ENCODE peak calls at places on chromosomes 4 and X, in ten cellular contexts. S is heart left ventricle, I is suprapubic skin, N is uterus, E is breast epithelium, G is A549, F is GM12878, O is body of pancreas, Y is HCT116, A is Peyer's patch. T is an unnamed sample.

GRCh38 chr4:122450847-122451246 is 5.7 kb downstream of the IL2 start:
- DNase-seq in S (no peak), I (no peak), N (no peak), E (no peak), G (peak), F (no peak), O (no peak), Y (peak), A (no peak), T (no peak)

GRCh38 chrX:129650821-129651510 is 3.8 kb downstream of the APLN start:
- DNase-seq in S (no peak), I (no peak), N (no peak), E (no peak), G (no peak), F (no peak), O (no peak), Y (no peak), A (peak), T (no peak)

GRCh38 chrX:72120798-72121197 is 10.9 kb downstream of the RTL5 start:
- DNase-seq in S (no peak), I (no peak), N (no peak), E (no peak), G (no peak), F (no peak), O (no peak), Y (no peak), A (no peak), T (no peak)

GRCh38 chrX:17414057-17414658 is 39.2 kb downstream of the NHS start:
- DNase-seq in S (no peak), I (no peak), N (peak), E (no peak), G (no peak), F (no peak), O (no peak), Y (no peak), A (no peak), T (no peak)

GRCh38 chrX:71215335-71215912 is 7.6 kb upstream of the GJB1 start:
- DNase-seq in S (no peak), I (no peak), N (no peak), E (no peak), G (no peak), F (no peak), O (peak), Y (no peak), A (no peak), T (no peak)

GRCh38 chr4:140373328-140374129 is at the start of gene SCOC:
- DNase-seq in S (peak), I (peak), N (peak), E (peak), G (peak), F (peak), O (peak), Y (peak), A (peak), T (peak)

GRCh38 chr4:3870567-3870962 is 104.4 kb downstream of the ADRA2C start:
- DNase-seq in S (no peak), I (peak), N (no peak), E (no peak), G (no peak), F (no peak), O (no peak), Y (no peak), A (peak), T (no peak)

GRCh38 chr4:101921370-101921769 is 130.8 kb downstream of the BANK1 start:
- DNase-seq in S (no peak), I (no peak), N (no peak), E (no peak), G (no peak), F (no peak), O (no peak), Y (no peak), A (no peak), T (no peak)

GRCh38 chrX:38699603-38700110 is 101.6 kb upstream of the MID1IP1 start:
- DNase-seq in S (no peak), I (no peak), N (no peak), E (no peak), G (no peak), F (no peak), O (no peak), Y (no peak), A (no peak), T (no peak)

GRCh38 chr4:186298034-186298647 is 32.2 kb downstream of the F11 start:
- DNase-seq in S (no peak), I (no peak), N (no peak), E (no peak), G (no peak), F (no peak), O (no peak), Y (no peak), A (no peak), T (no peak)

GRCh38 chrX:148682206-148682605 is 181.8 kb downstream of the AFF2 start:
- DNase-seq in S (no peak), I (no peak), N (no peak), E (no peak), G (no peak), F (no peak), O (no peak), Y (no peak), A (no peak), T (no peak)

GRCh38 chrX:94834226-94834625 is 1160.2 kb downstream of the FAM133A start:
- DNase-seq in S (no peak), I (no peak), N (no peak), E (no peak), G (no peak), F (no peak), O (no peak), Y (no peak), A (no peak), T (no peak)

GRCh38 chrX:94830717-94831116 is 1156.7 kb downstream of the FAM133A start:
- DNase-seq in S (no peak), I (no peak), N (no peak), E (no peak), G (no peak), F (no peak), O (no peak), Y (no peak), A (no peak), T (no peak)

GRCh38 chrX:94831364-94831763 is 1157.4 kb downstream of the FAM133A start:
- DNase-seq in S (no peak), I (no peak), N (no peak), E (no peak), G (peak), F (no peak), O (no peak), Y (no peak), A (no peak), T (no peak)
- TF ChIP-seq CTCF in S (peak), I (no peak), N (no peak), E (no peak), G (peak), F (peak), O (peak), Y (no peak), A (no peak), T (no peak)

GRCh38 chrX:154779261-154779660 is 16.6 kb downstream of the DKC1 start:
- DNase-seq in S (no peak), I (no peak), N (no peak), E (no peak), G (no peak), F (no peak), O (no peak), Y (no peak), A (no peak), T (no peak)
- TF ChIP-seq POLR2A in S (no peak), I (no peak), N (no peak), E (no peak), G (no peak), F (no peak), O (no peak), Y (no peak), A (no peak), T (no peak)

DNA sequence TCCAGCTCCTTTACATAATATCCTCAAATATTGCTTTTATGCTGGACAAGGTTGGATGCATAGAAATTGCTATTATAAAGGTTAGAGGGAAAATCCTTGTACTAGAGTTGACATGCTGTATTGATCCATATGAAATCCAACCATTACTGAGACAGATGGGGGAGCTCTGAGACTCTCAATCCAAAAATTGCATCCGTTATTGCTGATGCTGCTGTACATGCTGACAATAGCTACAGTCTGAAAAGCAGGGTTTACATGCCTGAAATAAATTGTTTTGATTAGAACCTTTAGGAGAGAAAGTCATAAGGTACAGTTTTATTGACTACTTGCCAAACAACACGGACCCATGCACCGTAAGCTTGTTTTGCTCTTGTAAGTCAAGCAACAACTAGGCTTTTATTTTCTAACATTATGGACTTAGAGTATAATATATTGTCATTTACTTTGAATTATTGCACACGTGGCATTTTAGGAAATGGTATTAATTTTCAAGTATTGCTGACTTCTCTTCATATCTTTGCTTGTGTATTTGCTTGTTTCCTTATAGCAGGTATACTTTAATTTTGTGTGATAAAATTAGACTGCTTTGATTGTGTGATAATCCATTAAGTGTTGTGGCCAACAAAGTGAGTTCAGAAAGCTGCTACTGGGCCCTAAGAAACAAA is 1365.2 kb downstream of the STIM2 start:
- DNase-seq in S (no peak), I (no peak), N (no peak), E (no peak), G (no peak), F (no peak), O (no peak), Y (no peak), A (no peak), T (peak)
- TF ChIP-seq CTCF in S (no peak), I (no peak), N (no peak), E (no peak), G (no peak), F (no peak), O (no peak), Y (no peak), A (no peak), T (no peak)

DNA sequence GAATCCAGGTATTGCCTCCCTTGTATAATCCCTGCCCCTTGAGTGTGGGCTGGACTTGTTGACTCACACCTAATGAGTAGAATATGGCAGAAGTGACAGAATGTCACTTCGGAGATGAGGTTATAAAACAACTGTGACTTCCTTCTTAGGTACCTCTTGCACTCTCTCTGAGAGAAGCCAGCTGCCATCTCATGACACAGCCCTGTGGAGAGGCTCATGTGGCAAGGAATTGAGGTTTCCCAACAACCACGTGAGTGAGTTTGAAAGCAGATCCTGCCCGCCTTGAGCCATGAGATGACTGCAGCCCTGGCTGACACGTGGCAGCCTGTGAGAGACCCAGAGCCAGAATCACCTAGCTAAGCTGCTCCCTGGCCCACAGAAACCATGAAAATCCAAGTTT is 13.5 kb downstream of the ASB11 start:
- DNase-seq in S (no peak), I (peak), N (no peak), E (no peak), G (no peak), F (no peak), O (peak), Y (no peak), A (peak), T (no peak)
- TF ChIP-seq POLR2A in S (no peak), I (no peak), N (no peak), E (no peak), G (no peak), F (no peak), O (peak), Y (no peak), A (no peak), T (no peak)

GRCh38 chr4:113979973-113980615 is 647 bp upstream of the ARSJ start:
- DNase-seq in S (no peak), I (no peak), N (no peak), E (no peak), G (no peak), F (no peak), O (no peak), Y (no peak), A (no peak), T (peak)

GRCh38 chr4:113978105-113978504 is 1.3 kb downstream of the ARSJ start:
- DNase-seq in S (no peak), I (no peak), N (no peak), E (no peak), G (no peak), F (no peak), O (no peak), Y (no peak), A (no peak), T (no peak)

GRCh38 chr4:113978561-113979156 is 788 bp downstream of the ARSJ start:
- DNase-seq in S (peak), I (no peak), N (peak), E (no peak), G (peak), F (no peak), O (no peak), Y (no peak), A (no peak), T (peak)

GRCh38 chr4:113976937-113977855 is 2.3 kb downstream of the ARSJ start:
- DNase-seq in S (no peak), I (no peak), N (no peak), E (no peak), G (no peak), F (no peak), O (no peak), Y (no peak), A (no peak), T (peak)

GRCh38 chr4:113979157-113979972 is at the start of gene ARSJ:
- DNase-seq in S (peak), I (peak), N (peak), E (peak), G (peak), F (no peak), O (peak), Y (peak), A (peak), T (peak)
- TF ChIP-seq CTCF in S (no peak), I (no peak), N (no peak), E (no peak), G (peak), F (no peak), O (no peak), Y (no peak), A (no peak), T (no peak)

DNA sequence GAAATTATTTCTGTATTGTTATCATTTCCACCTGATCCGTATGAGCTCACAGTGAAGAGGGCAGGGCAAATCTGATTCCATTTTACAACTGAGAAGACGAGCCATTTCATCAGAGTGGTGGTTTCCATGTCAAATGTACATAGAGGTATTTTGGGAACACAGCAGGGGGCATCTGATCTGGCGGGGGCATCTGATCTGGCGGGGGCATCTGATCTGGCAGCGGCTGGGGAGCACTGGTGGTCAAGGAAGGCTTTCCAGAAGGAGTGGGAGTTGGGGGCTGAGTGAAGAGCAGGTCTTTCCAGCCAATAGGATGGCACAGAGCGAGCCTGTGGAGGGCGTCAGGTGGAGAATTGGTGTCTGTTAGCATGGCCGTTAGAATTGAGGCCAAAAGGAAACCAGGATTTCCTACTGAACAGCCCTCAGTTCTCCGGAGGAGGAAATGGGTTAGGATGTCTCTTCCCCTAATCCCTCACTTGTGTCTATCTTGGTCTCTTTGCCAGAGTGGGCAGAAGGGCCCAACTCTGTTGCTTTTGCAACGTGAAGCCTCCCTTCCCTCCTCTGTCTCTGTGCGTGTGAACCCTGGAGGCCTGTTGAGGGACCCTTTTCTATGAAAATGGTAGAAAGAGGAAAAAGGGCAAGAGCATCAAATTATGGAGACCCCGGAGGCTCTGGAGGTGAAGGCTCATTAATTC is 41.3 kb downstream of the RHOH start:
- DNase-seq in S (no peak), I (no peak), N (no peak), E (no peak), G (no peak), F (no peak), O (no peak), Y (no peak), A (peak), T (no peak)
- TF ChIP-seq POLR2A in S (no peak), I (no peak), N (no peak), E (no peak), G (no peak), F (peak), O (no peak), Y (no peak), A (no peak), T (no peak)